ENCODE peak calls at places on chromosomes 6 and 20, in seven cellular contexts. One of them, this sample, is unnamed.

GRCh38 chr6:71533939-71534379 is 245.3 kb downstream of the OGFRL1 start:
- DNase-seq in right cardiac atrium: no peak
- DNase-seq in dorsolateral prefrontal cortex: no peak
- DNase-seq in WERI-Rb-1: no peak
- DNase-seq in CD4-positive, CD25-positive, alpha-beta regulatory T cell: no peak
- DNase-seq in IMR-90: peak; percentile 46
- DNase-seq in stomach: no peak
- DNase-seq in this sample: no peak

GRCh38 chr20:62050166-62051120 is 15.2 kb downstream of the TAF4 start:
- DNase-seq in IMR-90: no peak
- DNase-seq in WERI-Rb-1: no peak
- DNase-seq in stomach: no peak
- DNase-seq in right cardiac atrium: no peak
- DNase-seq in CD4-positive, CD25-positive, alpha-beta regulatory T cell: no peak
- DNase-seq in dorsolateral prefrontal cortex: no peak
- DNase-seq in this sample: no peak

GRCh38 chr6:137115653-137116052 is 57.8 kb downstream of the IL22RA2 start:
- DNase-seq in dorsolateral prefrontal cortex: no peak
- DNase-seq in CD4-positive, CD25-positive, alpha-beta regulatory T cell: no peak
- DNase-seq in IMR-90: no peak
- DNase-seq in right cardiac atrium: no peak
- DNase-seq in WERI-Rb-1: no peak
- DNase-seq in stomach: no peak
- DNase-seq in this sample: no peak

GRCh38 chr20:53021934-53022333 is 49.8 kb downstream of the TSHZ2 start:
- DNase-seq in CD4-positive, CD25-positive, alpha-beta regulatory T cell: peak; percentile 53
- DNase-seq in IMR-90: no peak
- DNase-seq in stomach: no peak
- DNase-seq in dorsolateral prefrontal cortex: no peak
- DNase-seq in right cardiac atrium: no peak
- DNase-seq in WERI-Rb-1: no peak
- DNase-seq in this sample: peak; percentile 27

GRCh38 chr6:88358846-88359245 is 192.7 kb upstream of the CNR1 start:
- DNase-seq in stomach: no peak
- DNase-seq in dorsolateral prefrontal cortex: no peak
- DNase-seq in IMR-90: no peak
- DNase-seq in WERI-Rb-1: no peak
- DNase-seq in CD4-positive, CD25-positive, alpha-beta regulatory T cell: no peak
- DNase-seq in right cardiac atrium: no peak
- DNase-seq in this sample: no peak

GRCh38 chr6:40763001-40763400 is 175.8 kb upstream of the LRFN2 start:
- DNase-seq in CD4-positive, CD25-positive, alpha-beta regulatory T cell: no peak
- DNase-seq in IMR-90: no peak
- DNase-seq in dorsolateral prefrontal cortex: no peak
- DNase-seq in WERI-Rb-1: no peak
- DNase-seq in stomach: peak; percentile 54
- DNase-seq in right cardiac atrium: peak; percentile 44
- DNase-seq in this sample: no peak

GRCh38 chr6:41650120-41650519 is 11.9 kb downstream of the MDFI start:
- DNase-seq in right cardiac atrium: no peak
- DNase-seq in CD4-positive, CD25-positive, alpha-beta regulatory T cell: no peak
- DNase-seq in stomach: no peak
- DNase-seq in WERI-Rb-1: no peak
- DNase-seq in IMR-90: no peak
- DNase-seq in dorsolateral prefrontal cortex: no peak
- DNase-seq in this sample: no peak

GRCh38 chr6:90388395-90388794 is 91.8 kb upstream of the BACH2 start:
- DNase-seq in CD4-positive, CD25-positive, alpha-beta regulatory T cell: no peak
- DNase-seq in stomach: no peak
- DNase-seq in IMR-90: no peak
- DNase-seq in WERI-Rb-1: no peak
- DNase-seq in right cardiac atrium: no peak
- DNase-seq in dorsolateral prefrontal cortex: no peak
- DNase-seq in this sample: no peak

GRCh38 chr6:119347466-119348307 is 1.9 kb downstream of the MAN1A1 start:
- DNase-seq in right cardiac atrium: peak; percentile 37
- DNase-seq in IMR-90: peak; percentile 23
- DNase-seq in dorsolateral prefrontal cortex: peak; percentile 38
- DNase-seq in CD4-positive, CD25-positive, alpha-beta regulatory T cell: peak; percentile 24
- DNase-seq in stomach: peak; percentile 52
- DNase-seq in WERI-Rb-1: no peak
- DNase-seq in this sample: no peak

GRCh38 chr20:53750827-53751393 is 157.3 kb upstream of the ZNF217 start:
- DNase-seq in right cardiac atrium: no peak
- DNase-seq in IMR-90: peak; percentile 91
- DNase-seq in stomach: peak; percentile 25
- DNase-seq in CD4-positive, CD25-positive, alpha-beta regulatory T cell: peak; percentile 50
- DNase-seq in WERI-Rb-1: no peak
- DNase-seq in dorsolateral prefrontal cortex: no peak
- DNase-seq in this sample: no peak

GRCh38 chr20:62808211-62808865 is 3.7 kb downstream of the OGFR start:
- DNase-seq in WERI-Rb-1: peak; percentile 70
- DNase-seq in right cardiac atrium: peak; percentile 66
- DNase-seq in IMR-90: peak; percentile 48
- DNase-seq in dorsolateral prefrontal cortex: peak; percentile 77
- DNase-seq in stomach: peak; percentile 70
- DNase-seq in CD4-positive, CD25-positive, alpha-beta regulatory T cell: peak; percentile 64
- DNase-seq in this sample: peak; percentile 84

GRCh38 chr6:155247618-155248017 is 16.2 kb upstream of the CLDN20 start:
- DNase-seq in IMR-90: peak; percentile 26
- DNase-seq in WERI-Rb-1: no peak
- DNase-seq in stomach: no peak
- DNase-seq in right cardiac atrium: no peak
- DNase-seq in CD4-positive, CD25-positive, alpha-beta regulatory T cell: no peak
- DNase-seq in dorsolateral prefrontal cortex: no peak
- DNase-seq in this sample: no peak

GRCh38 chr6:92380803-92381601 is 1038.4 kb downstream of the EPHA7 start:
- DNase-seq in right cardiac atrium: no peak
- DNase-seq in CD4-positive, CD25-positive, alpha-beta regulatory T cell: no peak
- DNase-seq in WERI-Rb-1: no peak
- DNase-seq in dorsolateral prefrontal cortex: no peak
- DNase-seq in IMR-90: no peak
- DNase-seq in stomach: no peak
- DNase-seq in this sample: no peak

GRCh38 chr6:11006060-11006459 is 38.0 kb downstream of the ELOVL2 start:
- DNase-seq in stomach: no peak
- DNase-seq in WERI-Rb-1: no peak
- DNase-seq in right cardiac atrium: no peak
- DNase-seq in dorsolateral prefrontal cortex: no peak
- DNase-seq in IMR-90: peak; percentile 66
- DNase-seq in CD4-positive, CD25-positive, alpha-beta regulatory T cell: no peak
- DNase-seq in this sample: no peak

GRCh38 chr6:81682238-81682795 is 70.2 kb downstream of the TENT5A start:
- DNase-seq in CD4-positive, CD25-positive, alpha-beta regulatory T cell: no peak
- DNase-seq in stomach: no peak
- DNase-seq in WERI-Rb-1: no peak
- DNase-seq in IMR-90: no peak
- DNase-seq in dorsolateral prefrontal cortex: no peak
- DNase-seq in right cardiac atrium: no peak
- DNase-seq in this sample: no peak

GRCh38 chr6:108363756-108364356 is 69.0 kb downstream of the AFG1L start:
- DNase-seq in WERI-Rb-1: no peak
- DNase-seq in stomach: no peak
- DNase-seq in dorsolateral prefrontal cortex: no peak
- DNase-seq in CD4-positive, CD25-positive, alpha-beta regulatory T cell: no peak
- DNase-seq in IMR-90: no peak
- DNase-seq in right cardiac atrium: no peak
- DNase-seq in this sample: no peak

GRCh38 chr6:151430886-151431285 is 21.0 kb downstream of the RMND1 start:
- DNase-seq in right cardiac atrium: no peak
- DNase-seq in CD4-positive, CD25-positive, alpha-beta regulatory T cell: no peak
- DNase-seq in WERI-Rb-1: no peak
- DNase-seq in IMR-90: no peak
- DNase-seq in dorsolateral prefrontal cortex: no peak
- DNase-seq in stomach: no peak
- DNase-seq in this sample: no peak

GRCh38 chr6:1395941-1396908 is 6.8 kb downstream of the FOXF2 start:
- DNase-seq in WERI-Rb-1: no peak
- DNase-seq in dorsolateral prefrontal cortex: no peak
- DNase-seq in CD4-positive, CD25-positive, alpha-beta regulatory T cell: no peak
- DNase-seq in right cardiac atrium: no peak
- DNase-seq in stomach: peak; percentile 22
- DNase-seq in IMR-90: no peak
- DNase-seq in this sample: no peak
- H3K27me3 ChIP-seq in WERI-Rb-1: peaks cover 95% of the 10 kb centered on the region
- H3K27me3 ChIP-seq in dorsolateral prefrontal cortex: peaks cover 19% of the 10 kb centered on the region
- H3K27me3 ChIP-seq in CD4-positive, CD25-positive, alpha-beta regulatory T cell: peaks cover 27% of the 10 kb centered on the region
- H3K27me3 ChIP-seq in right cardiac atrium: no peaks in the 10 kb centered on the region
- H3K27me3 ChIP-seq in stomach: peaks cover 4% of the 10 kb centered on the region
- H3K27me3 ChIP-seq in IMR-90: no peaks in the 10 kb centered on the region
- H3K27me3 ChIP-seq in this sample: no peaks in the 10 kb centered on the region

DNA sequence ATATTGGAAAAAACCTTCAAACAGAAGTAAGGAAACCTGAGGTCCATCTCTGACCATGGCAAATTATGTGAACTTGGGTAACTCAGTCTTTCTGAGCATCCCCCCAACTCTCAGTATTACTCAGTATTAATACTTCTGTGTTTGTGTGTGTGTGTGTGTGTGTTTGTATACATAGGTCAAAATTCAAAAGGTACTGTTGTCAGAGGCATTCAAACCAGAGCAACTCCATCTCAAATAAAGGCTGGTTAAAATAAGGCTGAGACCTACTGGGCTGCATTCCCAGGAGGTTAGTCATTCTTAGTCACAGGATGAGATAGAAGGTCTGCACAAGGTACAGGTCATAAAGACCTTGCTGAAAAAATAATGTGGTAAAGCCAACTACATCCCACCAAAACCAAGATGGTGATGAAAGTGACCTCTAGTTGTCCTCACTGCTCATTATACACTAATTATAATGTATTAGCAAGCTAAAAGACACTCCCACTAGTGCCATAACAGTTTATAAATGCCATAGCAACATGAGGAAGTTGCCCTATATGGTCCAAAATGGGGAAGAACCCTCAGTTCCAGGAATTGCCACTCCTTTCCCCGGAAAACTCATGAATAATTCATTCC is 33.3 kb upstream of the SLC22A16 start:
- DNase-seq in WERI-Rb-1: no peak
- DNase-seq in CD4-positive, CD25-positive, alpha-beta regulatory T cell: no peak
- DNase-seq in stomach: peak; percentile 43
- DNase-seq in dorsolateral prefrontal cortex: no peak
- DNase-seq in right cardiac atrium: no peak
- DNase-seq in IMR-90: peak; percentile 89
- DNase-seq in this sample: no peak
- H3K27ac ChIP-seq in WERI-Rb-1: no peak overlapping the region
- H3K27ac ChIP-seq in CD4-positive, CD25-positive, alpha-beta regulatory T cell: no peak overlapping the region
- H3K27ac ChIP-seq in stomach: no peak overlapping the region
- H3K27ac ChIP-seq in dorsolateral prefrontal cortex: no peak overlapping the region
- H3K27ac ChIP-seq in right cardiac atrium: no peak overlapping the region
- H3K27ac ChIP-seq in IMR-90: no peak overlapping the region
- H3K27ac ChIP-seq in this sample: no peak overlapping the region

GRCh38 chr20:25860531-25861150 is 164.0 kb upstream of the ZNF337 start:
- DNase-seq in IMR-90: no peak
- DNase-seq in WERI-Rb-1: no peak
- DNase-seq in stomach: no peak
- DNase-seq in CD4-positive, CD25-positive, alpha-beta regulatory T cell: no peak
- DNase-seq in dorsolateral prefrontal cortex: no peak
- DNase-seq in right cardiac atrium: no peak
- DNase-seq in this sample: no peak

GRCh38 chr20:25856256-25856884 is 159.7 kb upstream of the ZNF337 start:
- DNase-seq in stomach: no peak
- DNase-seq in WERI-Rb-1: no peak
- DNase-seq in dorsolateral prefrontal cortex: no peak
- DNase-seq in right cardiac atrium: no peak
- DNase-seq in CD4-positive, CD25-positive, alpha-beta regulatory T cell: no peak
- DNase-seq in IMR-90: no peak
- DNase-seq in this sample: no peak

GRCh38 chr20:25863536-25864325 is 167.1 kb upstream of the ZNF337 start:
- DNase-seq in dorsolateral prefrontal cortex: no peak
- DNase-seq in WERI-Rb-1: no peak
- DNase-seq in CD4-positive, CD25-positive, alpha-beta regulatory T cell: no peak
- DNase-seq in stomach: no peak
- DNase-seq in right cardiac atrium: no peak
- DNase-seq in IMR-90: no peak
- DNase-seq in this sample: no peak

GRCh38 chr20:25858495-25859425 is 162.1 kb upstream of the ZNF337 start:
- DNase-seq in IMR-90: no peak
- DNase-seq in CD4-positive, CD25-positive, alpha-beta regulatory T cell: no peak
- DNase-seq in stomach: no peak
- DNase-seq in WERI-Rb-1: no peak
- DNase-seq in right cardiac atrium: no peak
- DNase-seq in dorsolateral prefrontal cortex: no peak
- DNase-seq in this sample: no peak

DNA sequence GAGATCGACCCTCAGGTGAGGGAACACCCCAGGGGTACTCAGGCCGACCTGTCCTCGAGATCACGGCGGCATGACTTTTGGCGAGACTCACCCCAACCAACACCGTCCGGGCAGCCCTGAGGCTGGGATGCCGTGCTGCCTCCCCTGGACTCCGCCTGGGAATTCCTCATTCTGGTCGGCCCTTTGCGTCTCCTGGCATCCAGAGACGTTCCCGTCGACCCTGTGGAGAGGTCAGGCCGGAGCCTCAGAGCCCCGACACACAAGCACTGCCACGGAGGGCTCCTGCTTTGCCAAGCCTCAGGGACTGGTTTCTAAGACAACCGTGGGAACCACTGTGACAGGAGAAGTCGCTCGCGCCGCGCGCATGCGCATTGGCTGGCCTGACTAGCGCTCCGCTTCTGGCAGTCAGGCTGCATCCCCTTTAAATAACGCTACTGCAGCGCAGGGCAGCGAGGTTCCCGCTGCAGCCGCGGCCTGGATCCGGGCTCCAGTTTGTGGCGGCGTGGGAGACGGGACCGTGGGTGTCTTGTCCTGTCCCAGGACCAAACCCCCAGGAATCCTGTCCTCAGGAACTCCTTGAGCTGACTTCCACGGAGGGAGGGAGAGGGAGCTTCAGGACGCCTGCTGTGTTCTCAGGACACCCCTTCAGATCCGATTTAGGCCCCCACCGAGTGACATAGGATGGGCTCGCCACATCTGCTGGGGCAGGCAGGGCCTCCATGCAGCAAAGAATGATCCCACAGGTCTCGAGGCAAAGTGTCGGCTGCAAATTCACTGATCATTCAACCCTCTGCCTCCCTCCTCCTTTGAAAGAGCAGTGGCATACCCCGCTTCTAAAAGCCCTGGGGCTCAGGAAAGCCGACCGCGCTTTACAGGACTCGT is 163.2 kb upstream of the ZNF337 start:
- DNase-seq in stomach: peak; percentile 75
- DNase-seq in CD4-positive, CD25-positive, alpha-beta regulatory T cell: peak; percentile 74
- DNase-seq in WERI-Rb-1: peak; percentile 79
- DNase-seq in dorsolateral prefrontal cortex: peak; percentile 89
- DNase-seq in right cardiac atrium: peak; percentile 86
- DNase-seq in IMR-90: no peak
- DNase-seq in this sample: peak; percentile 74
- H3K27me3 ChIP-seq in stomach: no peaks in the 10 kb centered on the region
- H3K27me3 ChIP-seq in CD4-positive, CD25-positive, alpha-beta regulatory T cell: peaks cover 4% of the 10 kb centered on the region
- H3K27me3 ChIP-seq in WERI-Rb-1: peaks cover 5% of the 10 kb centered on the region
- H3K27me3 ChIP-seq in dorsolateral prefrontal cortex: no peaks in the 10 kb centered on the region
- H3K27me3 ChIP-seq in right cardiac atrium: no peaks in the 10 kb centered on the region
- H3K27me3 ChIP-seq in IMR-90: peaks cover 11% of the 10 kb centered on the region
- H3K27me3 ChIP-seq in this sample: no peaks in the 10 kb centered on the region

GRCh38 chr20:31705191-31705590 is 17.5 kb downstream of the BCL2L1 start:
- DNase-seq in right cardiac atrium: no peak
- DNase-seq in stomach: no peak
- DNase-seq in WERI-Rb-1: no peak
- DNase-seq in dorsolateral prefrontal cortex: no peak
- DNase-seq in IMR-90: no peak
- DNase-seq in CD4-positive, CD25-positive, alpha-beta regulatory T cell: no peak
- DNase-seq in this sample: no peak
- H3K27ac ChIP-seq in right cardiac atrium: no peak overlapping the region
- H3K27ac ChIP-seq in stomach: peak overlapping the region; percentile 98
- H3K27ac ChIP-seq in WERI-Rb-1: no peak overlapping the region
- H3K27ac ChIP-seq in dorsolateral prefrontal cortex: peak overlapping the region; percentile 44
- H3K27ac ChIP-seq in IMR-90: no peak overlapping the region
- H3K27ac ChIP-seq in CD4-positive, CD25-positive, alpha-beta regulatory T cell: no peak overlapping the region
- H3K27ac ChIP-seq in this sample: no peak overlapping the region